ENCODE peak calls at places on chromosome 14, in six cellular contexts. L is BJ, P is stomach, K is choroid plexus epithelial cell, O is coronary artery, Y is WTC11. U is an unnamed sample.

GRCh38 chr14:29222671-29223268 is 456.2 kb downstream of the FOXG1 start:
- DNase-seq in L (no peak), P (no peak), K (peak; percentile 85), O (no peak), Y (peak; percentile 10), U (no peak)

GRCh38 chr14:32078030-32078793 is 1.1 kb downstream of the ARHGAP5 start:
- DNase-seq in L (no peak), P (peak; percentile 46), K (peak; percentile 61), O (peak; percentile 77), Y (no peak), U (no peak)

GRCh38 chr14:96225745-96226151 is 21.1 kb downstream of the BDKRB2 start:
- DNase-seq in L (peak; percentile 44), P (no peak), K (no peak), O (no peak), Y (peak; percentile 62), U (no peak)

GRCh38 chr14:71943695-71944018 is 11.4 kb downstream of the RGS6 start:
- DNase-seq in L (no peak), P (no peak), K (no peak), O (no peak), Y (no peak), U (no peak)

GRCh38 chr14:86541969-86542368 is 1012.0 kb downstream of the FLRT2 start:
- DNase-seq in L (no peak), P (no peak), K (no peak), O (no peak), Y (no peak), U (no peak)

GRCh38 chr14:21454843-21455550 is 926 bp downstream of the CHD8 start:
- DNase-seq in L (no peak), P (no peak), K (peak; percentile 16), O (no peak), Y (no peak), U (no peak)

GRCh38 chr14:81927069-81927468 is 393.4 kb upstream of the SEL1L start:
- DNase-seq in L (no peak), P (no peak), K (no peak), O (no peak), Y (no peak), U (no peak)

GRCh38 chr14:30547388-30548048 is 11.4 kb upstream of the G2E3 start:
- DNase-seq in L (no peak), P (no peak), K (no peak), O (no peak), Y (no peak), U (no peak)

GRCh38 chr14:56150018-56150417 is 31.8 kb downstream of the PELI2 start:
- DNase-seq in L (no peak), P (no peak), K (no peak), O (no peak), Y (no peak), U (no peak)

GRCh38 chr14:50837850-50838470 is 7.0 kb upstream of the NIN start:
- DNase-seq in L (no peak), P (no peak), K (no peak), O (no peak), Y (no peak), U (no peak)

GRCh38 chr14:105187935-105188524 is 6.9 kb upstream of the NUDT14 start:
- DNase-seq in L (no peak), P (peak; percentile 44), K (no peak), O (no peak), Y (peak; percentile 52), U (no peak)

GRCh38 chr14:43356382-43356781 is 1150.7 kb downstream of the FSCB start:
- DNase-seq in L (no peak), P (no peak), K (no peak), O (no peak), Y (no peak), U (no peak)

GRCh38 chr14:101412741-101413140 is 148.6 kb upstream of the DIO3 start:
- DNase-seq in L (no peak), P (no peak), K (no peak), O (no peak), Y (no peak), U (no peak)

GRCh38 chr14:68981539-68981976 is 2.5 kb upstream of the ACTN1 start:
- DNase-seq in L (no peak), P (no peak), K (peak; percentile 90), O (no peak), Y (no peak), U (no peak)

GRCh38 chr14:24315807-24316596 is 4.7 kb downstream of the LTB4R start:
- DNase-seq in L (no peak), P (peak; percentile 77), K (no peak), O (no peak), Y (peak; percentile 63), U (no peak)

GRCh38 chr14:51846631-51847488 is 13.6 kb upstream of the GNG2 start:
- DNase-seq in L (no peak), P (peak; percentile 45), K (peak; percentile 71), O (no peak), Y (peak; percentile 65), U (peak; percentile 63)

GRCh38 chr14:105317546-105317945 is 3.0 kb downstream of the PACS2 start:
- DNase-seq in L (no peak), P (no peak), K (no peak), O (no peak), Y (no peak), U (no peak)

GRCh38 chr14:102407258-102407657 is 44.5 kb downstream of the TECPR2 start:
- DNase-seq in L (no peak), P (no peak), K (no peak), O (no peak), Y (no peak), U (no peak)

GRCh38 chr14:96754845-96755184 is 42.4 kb upstream of the VRK1 start:
- DNase-seq in L (no peak), P (no peak), K (no peak), O (peak; percentile 45), Y (peak; percentile 36), U (no peak)

GRCh38 chr14:91284791-91285548 is 40.5 kb upstream of the GPR68 start:
- DNase-seq in L (no peak), P (no peak), K (no peak), O (no peak), Y (no peak), U (no peak)

GRCh38 chr14:61331992-61332657 is 10.7 kb downstream of the PRKCH start:
- DNase-seq in L (no peak), P (no peak), K (no peak), O (no peak), Y (no peak), U (no peak)

GRCh38 chr14:64632056-64632455 is 72.2 kb upstream of the PLEKHG3 start:
- DNase-seq in L (no peak), P (no peak), K (no peak), O (no peak), Y (no peak), U (no peak)

GRCh38 chr14:67517083-67517482 is 16.0 kb upstream of the PLEKHH1 start:
- DNase-seq in L (no peak), P (peak; percentile 56), K (peak; percentile 23), O (no peak), Y (peak; percentile 54), U (no peak)
- TF ChIP-seq CTCF in L (no peak), P (no peak), K (peak; percentile 35), O (no peak), Y (no peak), U (peak; percentile 26)

DNA sequence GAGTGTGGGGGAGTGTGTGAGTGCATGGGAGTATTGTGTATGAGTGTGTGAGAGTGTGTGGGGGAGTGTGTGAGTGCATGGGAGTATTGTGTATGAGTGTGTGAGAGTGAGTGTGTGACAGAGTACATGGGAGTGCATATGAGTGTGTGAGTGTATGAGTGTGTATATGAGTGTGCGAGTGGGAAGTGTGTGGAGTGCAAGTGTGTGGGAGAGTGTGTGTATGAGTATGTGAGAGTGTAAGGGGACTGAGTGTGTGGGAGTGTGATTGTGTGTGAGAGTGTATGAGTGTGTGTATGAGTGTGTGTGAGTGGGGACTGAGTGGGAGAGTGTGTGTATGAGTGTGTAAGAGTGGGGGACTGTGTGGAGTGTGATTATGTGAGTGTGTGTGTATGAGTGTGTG is 40.7 kb downstream of the PRIMA1 start:
- DNase-seq in L (no peak), P (no peak), K (no peak), O (no peak), Y (no peak), U (no peak)
- TF ChIP-seq CTCF in L (no peak), P (no peak), K (no peak), O (no peak), Y (no peak), U (no peak)

DNA sequence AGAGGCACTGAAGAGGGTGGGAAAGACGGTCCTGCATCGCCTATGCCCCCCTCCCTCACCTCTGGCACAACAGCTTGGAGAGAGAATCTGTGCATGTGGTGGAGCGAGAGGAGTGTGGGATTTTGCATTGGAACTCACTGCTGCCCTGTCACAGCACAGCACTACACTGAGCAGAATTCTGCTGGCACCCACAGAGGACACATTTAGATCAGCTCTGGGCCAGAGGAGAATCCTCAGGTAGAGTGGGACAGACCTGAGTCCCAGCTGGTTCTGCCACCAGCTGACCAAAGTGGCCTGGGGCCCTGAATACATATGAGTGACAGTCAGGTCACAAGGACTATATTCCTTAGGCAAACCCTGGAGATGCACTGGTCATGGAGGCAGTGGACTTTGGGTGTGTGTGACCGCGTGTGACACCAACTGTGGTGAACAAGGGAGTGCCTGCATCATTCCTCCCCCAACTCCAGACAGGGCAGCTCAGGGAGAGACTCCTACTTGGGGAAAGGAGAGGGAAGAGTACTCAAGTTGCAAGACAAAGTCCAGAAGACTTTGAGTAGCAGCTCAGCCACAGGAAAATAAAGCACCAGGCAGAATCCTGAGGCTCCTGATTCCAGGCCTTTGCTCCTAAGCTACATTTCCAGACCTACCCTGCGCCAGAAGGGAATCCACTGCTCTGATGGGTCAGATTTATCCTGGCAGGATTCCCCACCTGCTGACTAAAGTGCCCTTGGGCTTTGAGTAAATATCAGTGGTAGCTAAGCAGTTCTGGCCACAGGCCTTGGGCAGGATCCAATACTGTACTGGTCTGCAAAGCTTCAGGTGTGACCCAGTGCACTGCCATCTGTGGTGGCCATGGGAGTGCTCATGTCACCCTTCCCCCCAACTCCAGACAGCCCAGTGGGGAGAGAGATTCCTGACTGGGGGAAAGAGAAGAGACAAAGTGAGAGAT is 10.6 kb upstream of the ACOT1 start:
- DNase-seq in L (no peak), P (peak; percentile 84), K (no peak), O (no peak), Y (no peak), U (no peak)
- TF ChIP-seq CTCF in L (no peak), P (no peak), K (no peak), O (no peak), Y (no peak), U (no peak)

DNA sequence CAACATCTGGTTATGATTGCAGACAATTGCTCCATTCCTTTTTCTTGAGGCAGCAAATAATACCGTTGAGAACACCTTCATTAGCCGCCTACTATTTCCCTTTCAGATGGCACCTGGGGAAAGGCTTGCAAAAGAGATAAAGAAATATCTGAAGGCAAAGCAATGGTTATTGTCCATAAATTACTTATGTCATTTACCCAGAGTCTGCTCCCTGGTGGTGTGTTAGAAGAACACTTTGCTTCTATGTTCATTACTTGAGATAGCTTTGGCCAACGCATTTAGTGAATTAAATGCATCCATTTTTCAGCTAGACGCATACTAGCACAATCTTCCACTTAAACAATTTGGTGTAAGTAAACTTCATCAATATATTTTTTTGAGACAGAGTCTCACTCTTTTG is 377.7 kb downstream of the KCNH5 start:
- DNase-seq in L (no peak), P (no peak), K (peak; percentile 12), O (no peak), Y (no peak), U (no peak)
- TF ChIP-seq CTCF in L (no peak), P (no peak), K (peak; percentile 10), O (no peak), Y (no peak), U (no peak)

GRCh38 chr14:99744199-99744872 is 48.9 kb upstream of the EML1 start:
- DNase-seq in L (no peak), P (no peak), K (peak; percentile 58), O (no peak), Y (peak; percentile 44), U (no peak)
- TF ChIP-seq CTCF in L (no peak), P (no peak), K (peak; percentile 21), O (no peak), Y (no peak), U (peak; percentile 57)